ENCODE peak calls at places on chromosomes 4 and X, in seven cellular contexts. One of them, this sample, is unnamed. For H3K9me3, the result is how much of the 10 kb centered on the place peaks cover.

GRCh38 chr4:103091601-103092223 is 7.9 kb downstream of the BDH2 start:
- DNase-seq in right lobe of liver: no peak
- DNase-seq in A549: no peak
- DNase-seq in tibial nerve: no peak
- DNase-seq in left ventricle myocardium inferior: no peak
- DNase-seq in H1: no peak
- DNase-seq in GM12878: peak
- DNase-seq in this sample: no peak

GRCh38 chr4:139851639-139852038 is 186.0 kb downstream of the MGST2 start:
- DNase-seq in tibial nerve: no peak
- DNase-seq in GM12878: no peak
- DNase-seq in A549: no peak
- DNase-seq in H1: no peak
- DNase-seq in right lobe of liver: no peak
- DNase-seq in left ventricle myocardium inferior: no peak
- DNase-seq in this sample: no peak

GRCh38 chr4:188008377-188008776 is 12.8 kb downstream of the ZFP42 start:
- DNase-seq in H1: no peak
- DNase-seq in A549: no peak
- DNase-seq in GM12878: no peak
- DNase-seq in right lobe of liver: no peak
- DNase-seq in left ventricle myocardium inferior: no peak
- DNase-seq in tibial nerve: no peak
- DNase-seq in this sample: no peak

GRCh38 chr4:54230479-54231418 is 1.7 kb downstream of the PDGFRA start:
- DNase-seq in left ventricle myocardium inferior: peak
- DNase-seq in H1: peak
- DNase-seq in tibial nerve: peak
- DNase-seq in A549: no peak
- DNase-seq in GM12878: no peak
- DNase-seq in right lobe of liver: peak
- DNase-seq in this sample: peak

GRCh38 chrX:104324871-104325585 is 70.3 kb upstream of the ESX1 start:
- DNase-seq in H1: no peak
- DNase-seq in tibial nerve: no peak
- DNase-seq in right lobe of liver: no peak
- DNase-seq in A549: no peak
- DNase-seq in GM12878: no peak
- DNase-seq in left ventricle myocardium inferior: no peak
- DNase-seq in this sample: no peak

GRCh38 chrX:107000013-107000515 is at the start of gene MORC4:
- DNase-seq in tibial nerve: peak
- DNase-seq in H1: peak
- DNase-seq in GM12878: no peak
- DNase-seq in right lobe of liver: peak
- DNase-seq in A549: peak
- DNase-seq in left ventricle myocardium inferior: peak
- DNase-seq in this sample: peak

GRCh38 chr4:170978990-170979389 is 834.2 kb upstream of the GALNTL6 start:
- DNase-seq in A549: no peak
- DNase-seq in right lobe of liver: no peak
- DNase-seq in H1: peak
- DNase-seq in left ventricle myocardium inferior: no peak
- DNase-seq in tibial nerve: no peak
- DNase-seq in GM12878: no peak
- DNase-seq in this sample: no peak

GRCh38 chr4:26081795-26082498 is 167.9 kb downstream of the SMIM20 start:
- DNase-seq in A549: peak
- DNase-seq in GM12878: no peak
- DNase-seq in left ventricle myocardium inferior: no peak
- DNase-seq in H1: no peak
- DNase-seq in right lobe of liver: no peak
- DNase-seq in tibial nerve: no peak
- DNase-seq in this sample: no peak

GRCh38 chr4:76892001-76892400 is 5.9 kb downstream of the SOWAHB start:
- DNase-seq in left ventricle myocardium inferior: no peak
- DNase-seq in tibial nerve: no peak
- DNase-seq in A549: no peak
- DNase-seq in GM12878: no peak
- DNase-seq in H1: no peak
- DNase-seq in right lobe of liver: no peak
- DNase-seq in this sample: no peak

GRCh38 chrX:40189621-40190020 is 91.9 kb upstream of the BCOR start:
- DNase-seq in left ventricle myocardium inferior: no peak
- DNase-seq in right lobe of liver: no peak
- DNase-seq in A549: no peak
- DNase-seq in tibial nerve: no peak
- DNase-seq in H1: no peak
- DNase-seq in GM12878: no peak
- DNase-seq in this sample: no peak

GRCh38 chr4:153153339-153153851 is 50.8 kb upstream of the TRIM2 start:
- DNase-seq in A549: peak
- DNase-seq in H1: peak
- DNase-seq in right lobe of liver: no peak
- DNase-seq in GM12878: no peak
- DNase-seq in tibial nerve: no peak
- DNase-seq in left ventricle myocardium inferior: peak
- DNase-seq in this sample: peak

GRCh38 chrX:43655961-43656494 is at the start of gene MAOA:
- DNase-seq in GM12878: no peak
- DNase-seq in tibial nerve: peak
- DNase-seq in A549: peak
- DNase-seq in H1: peak
- DNase-seq in left ventricle myocardium inferior: peak
- DNase-seq in right lobe of liver: peak
- DNase-seq in this sample: peak

GRCh38 chr4:142238589-142238988 is 602.2 kb downstream of the IL15 start:
- DNase-seq in tibial nerve: no peak
- DNase-seq in right lobe of liver: no peak
- DNase-seq in GM12878: no peak
- DNase-seq in A549: no peak
- DNase-seq in left ventricle myocardium inferior: no peak
- DNase-seq in H1: no peak
- DNase-seq in this sample: no peak

GRCh38 chrX:119459181-119459580 is 9.1 kb upstream of the SLC25A5 start:
- DNase-seq in GM12878: no peak
- DNase-seq in left ventricle myocardium inferior: no peak
- DNase-seq in tibial nerve: no peak
- DNase-seq in H1: no peak
- DNase-seq in right lobe of liver: no peak
- DNase-seq in A549: no peak
- DNase-seq in this sample: no peak

GRCh38 chr4:2662598-2662997 is 93.5 kb downstream of the TNIP2 start:
- DNase-seq in left ventricle myocardium inferior: no peak
- DNase-seq in right lobe of liver: no peak
- DNase-seq in H1: no peak
- DNase-seq in GM12878: no peak
- DNase-seq in A549: no peak
- DNase-seq in tibial nerve: no peak
- DNase-seq in this sample: no peak

GRCh38 chr4:6917445-6918241 is 8.0 kb downstream of the TBC1D14 start:
- DNase-seq in tibial nerve: peak
- DNase-seq in GM12878: no peak
- DNase-seq in H1: no peak
- DNase-seq in left ventricle myocardium inferior: peak
- DNase-seq in right lobe of liver: peak
- DNase-seq in A549: peak
- DNase-seq in this sample: peak
- TF ChIP-seq CTCF in tibial nerve: peak
- TF ChIP-seq CTCF in GM12878: peak
- TF ChIP-seq CTCF in H1: peak
- TF ChIP-seq CTCF in left ventricle myocardium inferior: peak
- TF ChIP-seq CTCF in right lobe of liver: peak
- TF ChIP-seq CTCF in A549: peak
- TF ChIP-seq CTCF in this sample: no peak

GRCh38 chr4:88720749-88721428 is 23.3 kb upstream of the NAP1L5 start:
- DNase-seq in tibial nerve: no peak
- DNase-seq in left ventricle myocardium inferior: no peak
- DNase-seq in right lobe of liver: peak
- DNase-seq in H1: no peak
- DNase-seq in A549: no peak
- DNase-seq in GM12878: no peak
- DNase-seq in this sample: no peak
- H3K9me3 ChIP-seq in tibial nerve: under half
- H3K9me3 ChIP-seq in left ventricle myocardium inferior: under half
- H3K9me3 ChIP-seq in right lobe of liver: under half
- H3K9me3 ChIP-seq in H1: under half
- H3K9me3 ChIP-seq in A549: under half
- H3K9me3 ChIP-seq in GM12878: under half
- H3K9me3 ChIP-seq in this sample: under half

GRCh38 chr4:130306566-130306965 is 1210.6 kb downstream of the C4orf33 start:
- DNase-seq in right lobe of liver: no peak
- DNase-seq in GM12878: no peak
- DNase-seq in tibial nerve: no peak
- DNase-seq in H1: peak
- DNase-seq in A549: no peak
- DNase-seq in left ventricle myocardium inferior: no peak
- DNase-seq in this sample: no peak
- TF ChIP-seq CTCF in right lobe of liver: no peak
- TF ChIP-seq CTCF in GM12878: peak
- TF ChIP-seq CTCF in tibial nerve: no peak
- TF ChIP-seq CTCF in H1: peak
- TF ChIP-seq CTCF in A549: no peak
- TF ChIP-seq CTCF in left ventricle myocardium inferior: no peak
- TF ChIP-seq CTCF in this sample: no peak

GRCh38 chrX:35439692-35440091 is 358.4 kb upstream of the MAGEB16 start:
- DNase-seq in A549: no peak
- DNase-seq in GM12878: no peak
- DNase-seq in left ventricle myocardium inferior: no peak
- DNase-seq in right lobe of liver: peak
- DNase-seq in tibial nerve: no peak
- DNase-seq in H1: no peak
- DNase-seq in this sample: no peak
- H3K9me3 ChIP-seq in A549: under half
- H3K9me3 ChIP-seq in GM12878: under half
- H3K9me3 ChIP-seq in left ventricle myocardium inferior: under half
- H3K9me3 ChIP-seq in right lobe of liver: under half
- H3K9me3 ChIP-seq in tibial nerve: under half
- H3K9me3 ChIP-seq in H1: under half
- H3K9me3 ChIP-seq in this sample: under half

DNA sequence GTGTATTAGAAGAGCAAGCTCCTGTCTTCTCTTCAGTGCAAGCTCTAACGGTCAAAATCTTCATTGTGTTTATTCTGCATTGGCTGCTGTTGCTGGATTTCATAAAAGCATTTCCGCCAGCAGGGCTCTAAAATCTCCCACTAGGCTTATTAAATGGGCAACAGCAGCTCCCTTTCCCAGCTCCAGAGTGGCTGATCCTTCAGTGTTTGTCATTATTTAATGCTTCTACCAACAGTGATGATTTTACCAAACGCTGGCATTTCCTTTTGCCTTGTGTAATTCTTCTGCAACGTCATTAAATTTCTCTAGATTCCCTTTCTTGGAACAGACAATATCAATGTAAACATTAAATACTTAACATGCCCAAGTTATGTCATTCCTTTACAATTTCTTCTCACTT is 20.1 kb downstream of the SLC7A11 start:
- DNase-seq in tibial nerve: no peak
- DNase-seq in GM12878: no peak
- DNase-seq in right lobe of liver: no peak
- DNase-seq in left ventricle myocardium inferior: no peak
- DNase-seq in A549: no peak
- DNase-seq in H1: no peak
- DNase-seq in this sample: no peak
- TF ChIP-seq CTCF in tibial nerve: no peak
- TF ChIP-seq CTCF in GM12878: no peak
- TF ChIP-seq CTCF in right lobe of liver: no peak
- TF ChIP-seq CTCF in left ventricle myocardium inferior: no peak
- TF ChIP-seq CTCF in A549: no peak
- TF ChIP-seq CTCF in H1: no peak
- TF ChIP-seq CTCF in this sample: no peak

GRCh38 chrX:1767026-1767425 is 152.2 kb downstream of the ASMT start:
- DNase-seq in A549: no peak
- DNase-seq in right lobe of liver: no peak
- DNase-seq in H1: no peak
- DNase-seq in tibial nerve: no peak
- DNase-seq in GM12878: no peak
- DNase-seq in left ventricle myocardium inferior: no peak
- DNase-seq in this sample: no peak
- H3K9me3 ChIP-seq in A549: under half
- H3K9me3 ChIP-seq in right lobe of liver: under half
- H3K9me3 ChIP-seq in H1: under half
- H3K9me3 ChIP-seq in tibial nerve: under half
- H3K9me3 ChIP-seq in GM12878: under half
- H3K9me3 ChIP-seq in left ventricle myocardium inferior: under half
- H3K9me3 ChIP-seq in this sample: under half

GRCh38 chr4:4425696-4426095 is 38.8 kb downstream of the NSG1 start:
- DNase-seq in left ventricle myocardium inferior: no peak
- DNase-seq in A549: no peak
- DNase-seq in GM12878: no peak
- DNase-seq in right lobe of liver: no peak
- DNase-seq in H1: no peak
- DNase-seq in tibial nerve: no peak
- DNase-seq in this sample: no peak

GRCh38 chr4:4427478-4427870 is 40.6 kb downstream of the NSG1 start:
- DNase-seq in tibial nerve: no peak
- DNase-seq in right lobe of liver: no peak
- DNase-seq in GM12878: no peak
- DNase-seq in left ventricle myocardium inferior: no peak
- DNase-seq in H1: no peak
- DNase-seq in A549: no peak
- DNase-seq in this sample: no peak

GRCh38 chr4:4425119-4425690 is 38.3 kb downstream of the NSG1 start:
- DNase-seq in GM12878: no peak
- DNase-seq in H1: no peak
- DNase-seq in left ventricle myocardium inferior: no peak
- DNase-seq in tibial nerve: no peak
- DNase-seq in A549: no peak
- DNase-seq in right lobe of liver: no peak
- DNase-seq in this sample: no peak

GRCh38 chr4:4427886-4428285 is 41.0 kb downstream of the NSG1 start:
- DNase-seq in tibial nerve: no peak
- DNase-seq in left ventricle myocardium inferior: no peak
- DNase-seq in H1: no peak
- DNase-seq in A549: no peak
- DNase-seq in right lobe of liver: no peak
- DNase-seq in GM12878: no peak
- DNase-seq in this sample: no peak

GRCh38 chr4:4426511-4427477 is 39.9 kb downstream of the NSG1 start:
- DNase-seq in A549: no peak
- DNase-seq in left ventricle myocardium inferior: no peak
- DNase-seq in H1: peak
- DNase-seq in tibial nerve: no peak
- DNase-seq in right lobe of liver: no peak
- DNase-seq in GM12878: no peak
- DNase-seq in this sample: no peak
- TF ChIP-seq CTCF in A549: no peak
- TF ChIP-seq CTCF in left ventricle myocardium inferior: no peak
- TF ChIP-seq CTCF in H1: peak
- TF ChIP-seq CTCF in tibial nerve: no peak
- TF ChIP-seq CTCF in right lobe of liver: no peak
- TF ChIP-seq CTCF in GM12878: no peak
- TF ChIP-seq CTCF in this sample: no peak

DNA sequence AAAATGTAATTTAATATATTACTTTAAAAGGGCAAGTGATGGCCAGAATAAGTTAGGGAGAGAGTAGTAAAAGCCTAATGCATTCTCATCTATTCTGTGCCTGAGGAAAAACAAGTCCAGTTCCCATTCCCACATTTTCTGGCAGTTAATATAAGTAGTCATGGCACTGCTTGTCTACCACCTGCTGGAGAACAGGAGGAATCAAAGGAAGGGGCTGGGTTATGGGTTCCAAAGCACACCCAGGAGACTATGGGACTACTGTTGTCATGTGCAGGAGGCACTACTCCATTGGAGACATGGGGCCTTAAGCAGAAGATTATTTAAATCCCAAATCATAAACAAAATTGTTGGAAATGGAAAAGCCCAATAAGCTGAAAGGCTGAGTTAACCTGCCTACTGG is 2618.6 kb downstream of the ARAP2 start:
- DNase-seq in tibial nerve: no peak
- DNase-seq in left ventricle myocardium inferior: no peak
- DNase-seq in A549: no peak
- DNase-seq in right lobe of liver: no peak
- DNase-seq in H1: no peak
- DNase-seq in GM12878: no peak
- DNase-seq in this sample: no peak
- H3K9me3 ChIP-seq in tibial nerve: under half
- H3K9me3 ChIP-seq in left ventricle myocardium inferior: under half
- H3K9me3 ChIP-seq in A549: under half
- H3K9me3 ChIP-seq in right lobe of liver: under half
- H3K9me3 ChIP-seq in H1: under half
- H3K9me3 ChIP-seq in GM12878: under half
- H3K9me3 ChIP-seq in this sample: under half